ENCODE peak calls at places on chromosomes 16 and 17, in seven cellular contexts. One of them, this sample, is unnamed.

GRCh38 chr17:77451271-77451893 is 310.6 kb downstream of the SEC14L1 start:
- DNase-seq in MV-4-11: peak
- DNase-seq in HFFc6: no peak
- DNase-seq in non-pigmented ciliary epithelial cell: no peak
- DNase-seq in amygdala: peak
- DNase-seq in AG20443: peak
- DNase-seq in stimulated activated CD8-positive, alpha-beta memory T cell treated with anti-CD3 and anti-CD28 coated beads, Interleukin-4, amount 100 ng/mL, for 24 hours: peak
- DNase-seq in this sample: no peak

GRCh38 chr17:45919136-45919535 is 24.8 kb downstream of the MAPT start:
- DNase-seq in MV-4-11: no peak
- DNase-seq in HFFc6: no peak
- DNase-seq in non-pigmented ciliary epithelial cell: no peak
- DNase-seq in amygdala: no peak
- DNase-seq in AG20443: no peak
- DNase-seq in stimulated activated CD8-positive, alpha-beta memory T cell treated with anti-CD3 and anti-CD28 coated beads, Interleukin-4, amount 100 ng/mL, for 24 hours: no peak
- DNase-seq in this sample: no peak

GRCh38 chr17:30450125-30451027 is 26.8 kb upstream of the GOSR1 start:
- DNase-seq in MV-4-11: no peak
- DNase-seq in HFFc6: peak
- DNase-seq in non-pigmented ciliary epithelial cell: no peak
- DNase-seq in amygdala: no peak
- DNase-seq in AG20443: no peak
- DNase-seq in stimulated activated CD8-positive, alpha-beta memory T cell treated with anti-CD3 and anti-CD28 coated beads, Interleukin-4, amount 100 ng/mL, for 24 hours: no peak
- DNase-seq in this sample: no peak

GRCh38 chr17:68346448-68346847 is 55.2 kb downstream of the ARSG start:
- DNase-seq in MV-4-11: peak
- DNase-seq in HFFc6: no peak
- DNase-seq in non-pigmented ciliary epithelial cell: no peak
- DNase-seq in amygdala: no peak
- DNase-seq in AG20443: no peak
- DNase-seq in stimulated activated CD8-positive, alpha-beta memory T cell treated with anti-CD3 and anti-CD28 coated beads, Interleukin-4, amount 100 ng/mL, for 24 hours: peak
- DNase-seq in this sample: no peak

GRCh38 chr17:67687541-67687940 is 30.2 kb upstream of the NOL11 start:
- DNase-seq in MV-4-11: no peak
- DNase-seq in HFFc6: no peak
- DNase-seq in non-pigmented ciliary epithelial cell: no peak
- DNase-seq in amygdala: no peak
- DNase-seq in AG20443: no peak
- DNase-seq in stimulated activated CD8-positive, alpha-beta memory T cell treated with anti-CD3 and anti-CD28 coated beads, Interleukin-4, amount 100 ng/mL, for 24 hours: no peak
- DNase-seq in this sample: no peak

GRCh38 chr16:14609716-14610115 is 20.3 kb downstream of the PARN start:
- DNase-seq in MV-4-11: no peak
- DNase-seq in HFFc6: no peak
- DNase-seq in non-pigmented ciliary epithelial cell: no peak
- DNase-seq in amygdala: no peak
- DNase-seq in AG20443: no peak
- DNase-seq in stimulated activated CD8-positive, alpha-beta memory T cell treated with anti-CD3 and anti-CD28 coated beads, Interleukin-4, amount 100 ng/mL, for 24 hours: no peak
- DNase-seq in this sample: no peak

GRCh38 chr17:29148257-29148789 is 31.9 kb downstream of the MYO18A start:
- DNase-seq in MV-4-11: no peak
- DNase-seq in HFFc6: no peak
- DNase-seq in non-pigmented ciliary epithelial cell: no peak
- DNase-seq in amygdala: no peak
- DNase-seq in AG20443: peak
- DNase-seq in stimulated activated CD8-positive, alpha-beta memory T cell treated with anti-CD3 and anti-CD28 coated beads, Interleukin-4, amount 100 ng/mL, for 24 hours: no peak
- DNase-seq in this sample: no peak

GRCh38 chr16:4696172-4696904 is 3.0 kb downstream of the NUDT16L1 start:
- DNase-seq in MV-4-11: no peak
- DNase-seq in HFFc6: no peak
- DNase-seq in non-pigmented ciliary epithelial cell: no peak
- DNase-seq in amygdala: no peak
- DNase-seq in AG20443: no peak
- DNase-seq in stimulated activated CD8-positive, alpha-beta memory T cell treated with anti-CD3 and anti-CD28 coated beads, Interleukin-4, amount 100 ng/mL, for 24 hours: no peak
- DNase-seq in this sample: no peak

GRCh38 chr16:4928227-4928626 is 8.7 kb downstream of the PPL start:
- DNase-seq in MV-4-11: no peak
- DNase-seq in HFFc6: no peak
- DNase-seq in non-pigmented ciliary epithelial cell: no peak
- DNase-seq in amygdala: no peak
- DNase-seq in AG20443: no peak
- DNase-seq in stimulated activated CD8-positive, alpha-beta memory T cell treated with anti-CD3 and anti-CD28 coated beads, Interleukin-4, amount 100 ng/mL, for 24 hours: no peak
- DNase-seq in this sample: no peak

GRCh38 chr16:75559564-75560372 is 3.7 kb upstream of the TMEM231 start:
- DNase-seq in MV-4-11: no peak
- DNase-seq in HFFc6: no peak
- DNase-seq in non-pigmented ciliary epithelial cell: no peak
- DNase-seq in amygdala: no peak
- DNase-seq in AG20443: peak
- DNase-seq in stimulated activated CD8-positive, alpha-beta memory T cell treated with anti-CD3 and anti-CD28 coated beads, Interleukin-4, amount 100 ng/mL, for 24 hours: no peak
- DNase-seq in this sample: no peak

GRCh38 chr16:5072334-5073278 is 963 bp downstream of the ALG1 start:
- DNase-seq in MV-4-11: no peak
- DNase-seq in HFFc6: no peak
- DNase-seq in non-pigmented ciliary epithelial cell: no peak
- DNase-seq in amygdala: no peak
- DNase-seq in AG20443: no peak
- DNase-seq in stimulated activated CD8-positive, alpha-beta memory T cell treated with anti-CD3 and anti-CD28 coated beads, Interleukin-4, amount 100 ng/mL, for 24 hours: no peak
- DNase-seq in this sample: no peak

GRCh38 chr17:31674305-31674704 is 184.7 kb downstream of the COPRS start:
- DNase-seq in MV-4-11: no peak
- DNase-seq in HFFc6: peak
- DNase-seq in non-pigmented ciliary epithelial cell: no peak
- DNase-seq in amygdala: no peak
- DNase-seq in AG20443: peak
- DNase-seq in stimulated activated CD8-positive, alpha-beta memory T cell treated with anti-CD3 and anti-CD28 coated beads, Interleukin-4, amount 100 ng/mL, for 24 hours: no peak
- DNase-seq in this sample: no peak

GRCh38 chr16:49773534-49774486 is 82.1 kb downstream of the ZNF423 start:
- DNase-seq in MV-4-11: no peak
- DNase-seq in HFFc6: no peak
- DNase-seq in non-pigmented ciliary epithelial cell: no peak
- DNase-seq in amygdala: no peak
- DNase-seq in AG20443: no peak
- DNase-seq in stimulated activated CD8-positive, alpha-beta memory T cell treated with anti-CD3 and anti-CD28 coated beads, Interleukin-4, amount 100 ng/mL, for 24 hours: no peak
- DNase-seq in this sample: no peak

GRCh38 chr17:7380321-7380720 is 568 bp upstream of the TNK1 start:
- DNase-seq in MV-4-11: no peak
- DNase-seq in HFFc6: peak
- DNase-seq in non-pigmented ciliary epithelial cell: no peak
- DNase-seq in amygdala: no peak
- DNase-seq in AG20443: peak
- DNase-seq in stimulated activated CD8-positive, alpha-beta memory T cell treated with anti-CD3 and anti-CD28 coated beads, Interleukin-4, amount 100 ng/mL, for 24 hours: no peak
- DNase-seq in this sample: no peak

GRCh38 chr17:27390540-27390939 is 65.7 kb upstream of the KSR1 start:
- DNase-seq in MV-4-11: no peak
- DNase-seq in HFFc6: no peak
- DNase-seq in non-pigmented ciliary epithelial cell: no peak
- DNase-seq in amygdala: peak
- DNase-seq in AG20443: peak
- DNase-seq in stimulated activated CD8-positive, alpha-beta memory T cell treated with anti-CD3 and anti-CD28 coated beads, Interleukin-4, amount 100 ng/mL, for 24 hours: no peak
- DNase-seq in this sample: no peak

GRCh38 chr17:68182016-68182315 is 65.9 kb upstream of the AMZ2 start:
- DNase-seq in MV-4-11: no peak
- DNase-seq in HFFc6: no peak
- DNase-seq in non-pigmented ciliary epithelial cell: no peak
- DNase-seq in amygdala: no peak
- DNase-seq in AG20443: no peak
- DNase-seq in stimulated activated CD8-positive, alpha-beta memory T cell treated with anti-CD3 and anti-CD28 coated beads, Interleukin-4, amount 100 ng/mL, for 24 hours: no peak
- DNase-seq in this sample: no peak

GRCh38 chr17:65824901-65825300 is 263.5 kb upstream of the AXIN2 start:
- DNase-seq in MV-4-11: no peak
- DNase-seq in HFFc6: no peak
- DNase-seq in non-pigmented ciliary epithelial cell: no peak
- DNase-seq in amygdala: no peak
- DNase-seq in AG20443: no peak
- DNase-seq in stimulated activated CD8-positive, alpha-beta memory T cell treated with anti-CD3 and anti-CD28 coated beads, Interleukin-4, amount 100 ng/mL, for 24 hours: no peak
- DNase-seq in this sample: no peak

GRCh38 chr16:61946019-61946418 is 90.2 kb downstream of the CDH8 start:
- DNase-seq in MV-4-11: no peak
- DNase-seq in HFFc6: no peak
- DNase-seq in non-pigmented ciliary epithelial cell: no peak
- DNase-seq in amygdala: no peak
- DNase-seq in AG20443: no peak
- DNase-seq in stimulated activated CD8-positive, alpha-beta memory T cell treated with anti-CD3 and anti-CD28 coated beads, Interleukin-4, amount 100 ng/mL, for 24 hours: no peak
- DNase-seq in this sample: no peak

GRCh38 chr16:4383591-4384495 is 12.2 kb downstream of the VASN start:
- DNase-seq in MV-4-11: no peak
- DNase-seq in HFFc6: no peak
- DNase-seq in non-pigmented ciliary epithelial cell: no peak
- DNase-seq in amygdala: no peak
- DNase-seq in AG20443: no peak
- DNase-seq in stimulated activated CD8-positive, alpha-beta memory T cell treated with anti-CD3 and anti-CD28 coated beads, Interleukin-4, amount 100 ng/mL, for 24 hours: no peak
- DNase-seq in this sample: no peak

GRCh38 chr16:4373909-4374742 is 2.5 kb downstream of the VASN start:
- DNase-seq in MV-4-11: no peak
- DNase-seq in HFFc6: peak
- DNase-seq in non-pigmented ciliary epithelial cell: peak
- DNase-seq in amygdala: peak
- DNase-seq in AG20443: peak
- DNase-seq in stimulated activated CD8-positive, alpha-beta memory T cell treated with anti-CD3 and anti-CD28 coated beads, Interleukin-4, amount 100 ng/mL, for 24 hours: no peak
- DNase-seq in this sample: peak

GRCh38 chr16:66228791-66229190 is 137.7 kb upstream of the CDH5 start:
- DNase-seq in MV-4-11: no peak
- DNase-seq in HFFc6: no peak
- DNase-seq in non-pigmented ciliary epithelial cell: no peak
- DNase-seq in amygdala: no peak
- DNase-seq in AG20443: no peak
- DNase-seq in stimulated activated CD8-positive, alpha-beta memory T cell treated with anti-CD3 and anti-CD28 coated beads, Interleukin-4, amount 100 ng/mL, for 24 hours: no peak
- DNase-seq in this sample: peak

GRCh38 chr17:59443106-59443505 is 111.7 kb downstream of the YPEL2 start:
- DNase-seq in MV-4-11: no peak
- DNase-seq in HFFc6: no peak
- DNase-seq in non-pigmented ciliary epithelial cell: no peak
- DNase-seq in amygdala: no peak
- DNase-seq in AG20443: no peak
- DNase-seq in stimulated activated CD8-positive, alpha-beta memory T cell treated with anti-CD3 and anti-CD28 coated beads, Interleukin-4, amount 100 ng/mL, for 24 hours: no peak
- DNase-seq in this sample: no peak

GRCh38 chr16:10922328-10923145 is 19.7 kb downstream of the DEXI start:
- DNase-seq in MV-4-11: peak
- DNase-seq in HFFc6: no peak
- DNase-seq in non-pigmented ciliary epithelial cell: no peak
- DNase-seq in amygdala: no peak
- DNase-seq in AG20443: peak
- DNase-seq in stimulated activated CD8-positive, alpha-beta memory T cell treated with anti-CD3 and anti-CD28 coated beads, Interleukin-4, amount 100 ng/mL, for 24 hours: no peak
- DNase-seq in this sample: no peak

GRCh38 chr17:64402469-64402868 is 11.8 kb upstream of the PECAM1 start:
- DNase-seq in MV-4-11: no peak
- DNase-seq in HFFc6: no peak
- DNase-seq in non-pigmented ciliary epithelial cell: no peak
- DNase-seq in amygdala: no peak
- DNase-seq in AG20443: no peak
- DNase-seq in stimulated activated CD8-positive, alpha-beta memory T cell treated with anti-CD3 and anti-CD28 coated beads, Interleukin-4, amount 100 ng/mL, for 24 hours: no peak
- DNase-seq in this sample: no peak

This sample was measured in AG04450.